ENCODE peak calls at places on chromosomes 16 and 17, in seven cellular contexts. H is fibroblast of pulmonary artery; A is lung; G is fibroblast of villous mesenchyme; Z is skeletal muscle cell; T is CD8-positive, alpha-beta T cell; S is fibroblast of the aortic adventitia. Q is an unnamed sample.

GRCh38 chr17:75875940-75876189 is 2.5 kb downstream of the TRIM47 start:
- DNase-seq in Z (no peak), A (no peak), S (no peak), G (no peak), H (no peak), T (no peak), Q (no peak)

GRCh38 chr17:21170829-21171228 is 43.1 kb downstream of the TMEM11 start:
- DNase-seq in S (no peak), A (no peak), Z (no peak), G (no peak), H (no peak), T (no peak), Q (no peak)

GRCh38 chr17:56912105-56912999 is 1.5 kb downstream of the TRIM25 start:
- DNase-seq in T (no peak), H (no peak), A (no peak), G (peak; percentile 60), Z (no peak), S (peak; percentile 59), Q (no peak)

GRCh38 chr17:27380551-27380950 is 75.7 kb upstream of the KSR1 start:
- DNase-seq in G (no peak), A (no peak), T (no peak), H (no peak), S (no peak), Z (no peak), Q (no peak)

GRCh38 chr17:6643460-6644125 is 2.7 kb downstream of the TXNDC17 start:
- DNase-seq in G (peak; percentile 81), H (no peak), T (no peak), S (peak; percentile 71), Z (no peak), A (no peak), Q (peak; percentile 83)

GRCh38 chr16:11078812-11079459 is 134.6 kb downstream of the CLEC16A start:
- DNase-seq in A (no peak), S (peak; percentile 99), H (peak; percentile 89), G (peak; percentile 100), Z (peak; percentile 66), T (no peak), Q (no peak)

GRCh38 chr17:53627511-53627910 is 195.2 kb upstream of the KIF2B start:
- DNase-seq in H (peak; percentile 57), T (no peak), G (no peak), S (peak; percentile 59), A (no peak), Z (peak; percentile 39), Q (peak; percentile 68)

GRCh38 chr16:50610331-50611262 is 62.4 kb downstream of the NKD1 start:
- DNase-seq in S (no peak), H (no peak), Z (no peak), A (no peak), T (no peak), G (no peak), Q (no peak)

GRCh38 chr17:69314246-69315030 is 12.5 kb downstream of the ABCA5 start:
- DNase-seq in S (no peak), H (no peak), G (no peak), T (no peak), A (no peak), Z (no peak), Q (no peak)

GRCh38 chr17:72644481-72644880 is 448.0 kb downstream of the SLC39A11 start:
- DNase-seq in G (no peak), S (no peak), Z (no peak), T (no peak), A (no peak), H (no peak), Q (no peak)

GRCh38 chr17:4365628-4366311 is 705 bp downstream of the UBE2G1 start:
- DNase-seq in T (peak; percentile 25), S (no peak), Z (no peak), H (no peak), A (peak; percentile 31), G (no peak), Q (no peak)

GRCh38 chr17:50265212-50265611 is 9.1 kb upstream of the TMEM92 start:
- DNase-seq in T (no peak), G (no peak), A (no peak), Z (no peak), S (no peak), H (no peak), Q (no peak)

GRCh38 chr16:74999208-74999682 is 421 bp downstream of the ZNRF1 start:
- DNase-seq in S (peak; percentile 6), H (no peak), A (no peak), G (no peak), Z (no peak), T (peak; percentile 7), Q (no peak)

GRCh38 chr17:5272313-5272712 is 9.8 kb upstream of the RABEP1 start:
- DNase-seq in S (no peak), G (no peak), Z (no peak), T (no peak), H (no peak), A (no peak), Q (peak; percentile 50)

GRCh38 chr17:82750241-82750905 is 1.5 kb upstream of the TBCD start:
- DNase-seq in A (no peak), Z (no peak), G (no peak), S (no peak), T (no peak), H (no peak), Q (no peak)

GRCh38 chr16:56357291-56357764 is 68.0 kb downstream of the AMFR start:
- DNase-seq in A (no peak), T (no peak), G (no peak), S (peak; percentile 63), Z (no peak), H (peak; percentile 59), Q (peak; percentile 46)

GRCh38 chr16:50534556-50534955 is 13.6 kb upstream of the NKD1 start:
- DNase-seq in A (no peak), H (no peak), S (no peak), T (no peak), G (no peak), Z (no peak), Q (no peak)

GRCh38 chr17:56172517-56172982 is 19.3 kb downstream of the ANKFN1 start:
- DNase-seq in T (no peak), H (no peak), Z (no peak), A (peak; percentile 57), G (no peak), S (no peak), Q (no peak)

GRCh38 chr17:79183221-79184158 is 108.9 kb downstream of the ENGASE start:
- DNase-seq in Z (no peak), G (no peak), S (no peak), H (no peak), A (no peak), T (no peak), Q (no peak)

GRCh38 chr17:59837362-59838195 is 55.2 kb downstream of the TUBD1 start:
- DNase-seq in A (peak; percentile 86), H (peak; percentile 100), Z (peak; percentile 99), G (peak; percentile 100), T (peak; percentile 28), S (peak; percentile 100), Q (peak; percentile 100)

GRCh38 chr16:84034516-84034915 is 8.1 kb downstream of the SLC38A8 start:
- DNase-seq in A (no peak), S (no peak), G (no peak), H (no peak), Z (no peak), T (no peak), Q (no peak)

GRCh38 chr16:83992624-83993023 is 24.6 kb downstream of the NECAB2 start:
- DNase-seq in H (peak; percentile 76), A (no peak), T (no peak), G (peak; percentile 79), S (peak; percentile 80), Z (peak; percentile 7), Q (peak; percentile 21)

GRCh38 chr17:75238684-75239191 is 22.7 kb downstream of the GGA3 start:
- DNase-seq in T (peak; percentile 37), G (peak; percentile 59), S (peak; percentile 64), A (peak; percentile 46), Z (no peak), H (peak; percentile 78), Q (peak; percentile 57)

DNA sequence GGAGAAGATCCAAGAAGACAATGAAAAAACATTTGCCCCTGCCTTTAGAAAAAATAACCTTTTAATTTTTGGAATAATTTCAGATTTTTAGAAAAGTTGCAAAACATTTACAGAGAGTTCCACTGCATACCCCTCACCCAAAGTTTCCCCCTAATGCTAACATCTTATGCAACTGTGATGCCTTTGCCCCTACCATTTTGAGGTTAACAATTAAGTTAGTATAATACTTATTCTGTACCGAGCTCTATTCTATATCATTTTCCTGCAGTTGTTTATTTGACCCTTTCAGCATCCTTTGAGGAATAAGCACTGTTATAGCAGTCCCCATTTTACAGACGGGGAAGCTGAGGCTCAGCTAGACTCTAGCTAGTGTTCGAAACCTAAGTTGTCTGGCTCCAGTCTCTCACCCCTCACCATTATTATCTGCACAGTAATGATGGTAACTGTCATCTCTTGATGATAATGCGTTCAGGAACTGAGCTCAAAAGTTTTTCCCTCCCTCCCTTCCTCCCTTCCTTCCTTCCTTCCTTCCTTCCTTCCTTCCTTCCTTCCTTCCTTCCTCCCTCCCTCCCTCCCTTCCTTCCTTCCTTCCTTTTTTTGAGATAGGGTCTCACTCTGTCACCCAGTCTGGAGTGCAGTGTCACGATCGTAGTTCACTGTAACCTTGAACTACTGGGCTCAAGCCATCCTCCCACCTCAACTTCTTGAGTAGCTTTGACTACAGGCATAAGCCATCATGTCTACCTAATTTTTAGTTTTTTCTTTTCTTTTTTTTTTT is 66.6 kb downstream of the PRKCB start:
- DNase-seq in G (no peak), T (no peak), Z (no peak), H (no peak), S (no peak), A (no peak), Q (no peak)
- H3K4me3 ChIP-seq in G (no peak overlapping the region), T (no peak overlapping the region), Z (no peak overlapping the region), H (no peak overlapping the region), S (no peak overlapping the region), A (no peak overlapping the region), Q (no peak overlapping the region)

GRCh38 chr17:2571523-2572303 is 21.7 kb upstream of the PAFAH1B1 start:
- DNase-seq in S (no peak), G (no peak), A (no peak), H (no peak), Z (no peak), T (no peak), Q (no peak)
- H3K4me3 ChIP-seq in S (no peak overlapping the region), G (no peak overlapping the region), A (no peak overlapping the region), H (no peak overlapping the region), Z (no peak overlapping the region), T (no peak overlapping the region), Q (no peak overlapping the region)

GRCh38 chr17:45948881-45949624 is 50.0 kb upstream of the STH start:
- DNase-seq in S (peak; percentile 55), T (peak; percentile 48), Z (peak; percentile 7), H (peak; percentile 60), G (peak; percentile 68), A (peak; percentile 66), Q (peak; percentile 31)
- H3K4me3 ChIP-seq in S (peak overlapping the region; percentile 25), T (no peak overlapping the region), Z (no peak overlapping the region), H (peak overlapping the region; percentile 21), G (peak overlapping the region; percentile 13), A (no peak overlapping the region), Q (peak overlapping the region; percentile 13)

DNA sequence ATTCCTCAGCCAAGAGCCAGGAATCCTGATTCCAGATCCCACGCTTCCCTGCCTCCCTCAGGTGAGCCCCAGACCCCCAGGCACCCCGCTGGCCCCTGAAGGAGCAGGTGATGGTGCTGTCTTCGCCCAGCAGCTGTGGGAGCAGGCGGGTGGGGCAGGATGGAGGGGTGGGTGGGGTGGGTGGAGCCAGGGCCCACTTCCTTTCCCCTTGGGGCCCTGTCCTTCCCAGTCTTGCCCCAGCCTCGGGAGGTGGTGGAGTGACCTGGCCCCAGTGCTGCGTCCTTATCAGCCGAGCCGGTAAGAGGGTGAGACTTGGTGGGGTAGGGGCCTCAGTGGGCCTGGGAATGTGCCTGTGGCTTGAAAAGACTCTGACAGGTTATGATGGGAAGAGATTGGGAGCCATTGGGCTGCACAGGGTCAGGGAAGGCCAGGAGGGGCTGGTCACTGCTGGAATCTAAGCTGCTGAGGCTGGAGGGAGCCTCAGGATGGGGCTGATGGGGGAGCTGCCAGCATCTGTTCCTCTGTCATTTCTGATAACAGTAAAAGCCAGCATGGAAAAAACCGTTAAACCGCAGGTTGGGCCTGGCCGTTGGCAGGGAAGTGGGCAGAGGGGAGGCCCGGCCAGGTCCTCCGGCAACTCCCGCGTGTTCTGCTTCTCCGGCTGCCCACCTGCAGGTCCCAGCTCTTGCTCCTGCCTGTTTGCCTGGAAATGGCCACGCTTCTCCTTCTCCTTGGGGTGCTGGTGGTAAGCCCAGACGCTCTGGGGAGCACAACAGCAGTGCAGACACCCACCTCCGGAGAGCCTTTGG is at the start of gene SPN:
- DNase-seq in T (peak; percentile 40), H (no peak), S (no peak), A (no peak), Z (no peak), G (no peak), Q (no peak)
- H3K4me3 ChIP-seq in T (peak within 1 kb of the TSS; percentile 89), H (no peak within 1 kb of the TSS), S (no peak within 1 kb of the TSS), A (peak within 1 kb of the TSS; percentile 9), Z (no peak within 1 kb of the TSS), G (no peak within 1 kb of the TSS), Q (no peak within 1 kb of the TSS)